ENCODE peak calls at places on chromosomes 7 and 10, in seven cellular contexts. One of them, this sample, is unnamed.

GRCh38 chr7:46226860-46227259 is 305.8 kb upstream of the IGFBP3 start:
- DNase-seq in A549: peak
- DNase-seq in PC-9: peak
- DNase-seq in HL-60: no peak
- DNase-seq in esophagus squamous epithelium: no peak
- DNase-seq in psoas muscle: no peak
- DNase-seq in colonic mucosa: no peak
- DNase-seq in this sample: no peak

GRCh38 chr10:45476559-45476958 is 102.5 kb downstream of the ALOX5 start:
- DNase-seq in A549: no peak
- DNase-seq in colonic mucosa: no peak
- DNase-seq in HL-60: no peak
- DNase-seq in esophagus squamous epithelium: no peak
- DNase-seq in PC-9: no peak
- DNase-seq in psoas muscle: no peak
- DNase-seq in this sample: no peak

GRCh38 chr7:64533756-64534155 is 29.1 kb downstream of the ZNF680 start:
- DNase-seq in psoas muscle: no peak
- DNase-seq in A549: no peak
- DNase-seq in PC-9: no peak
- DNase-seq in HL-60: no peak
- DNase-seq in colonic mucosa: no peak
- DNase-seq in esophagus squamous epithelium: no peak
- DNase-seq in this sample: no peak

GRCh38 chr7:79398145-79398749 is 55.2 kb downstream of the MAGI2 start:
- DNase-seq in esophagus squamous epithelium: no peak
- DNase-seq in psoas muscle: no peak
- DNase-seq in A549: no peak
- DNase-seq in colonic mucosa: no peak
- DNase-seq in HL-60: no peak
- DNase-seq in PC-9: no peak
- DNase-seq in this sample: no peak

GRCh38 chr7:70029993-70030392 is 431.7 kb downstream of the AUTS2 start:
- DNase-seq in HL-60: no peak
- DNase-seq in A549: no peak
- DNase-seq in esophagus squamous epithelium: no peak
- DNase-seq in PC-9: no peak
- DNase-seq in psoas muscle: no peak
- DNase-seq in colonic mucosa: no peak
- DNase-seq in this sample: no peak

GRCh38 chr7:74084722-74085578 is 1.3 kb downstream of the LIMK1 start:
- DNase-seq in HL-60: no peak
- DNase-seq in colonic mucosa: no peak
- DNase-seq in PC-9: peak
- DNase-seq in esophagus squamous epithelium: no peak
- DNase-seq in A549: no peak
- DNase-seq in psoas muscle: peak
- DNase-seq in this sample: peak

GRCh38 chr7:7183061-7183832 is 903 bp downstream of the C1GALT1 start:
- DNase-seq in esophagus squamous epithelium: no peak
- DNase-seq in colonic mucosa: peak
- DNase-seq in A549: peak
- DNase-seq in psoas muscle: no peak
- DNase-seq in PC-9: peak
- DNase-seq in HL-60: no peak
- DNase-seq in this sample: no peak

GRCh38 chr7:44325181-44325671 is at the start of gene CAMK2B:
- DNase-seq in A549: no peak
- DNase-seq in PC-9: no peak
- DNase-seq in esophagus squamous epithelium: no peak
- DNase-seq in HL-60: no peak
- DNase-seq in colonic mucosa: no peak
- DNase-seq in psoas muscle: peak
- DNase-seq in this sample: no peak

GRCh38 chr10:23496727-23497126 is 57.9 kb downstream of the OTUD1 start:
- DNase-seq in esophagus squamous epithelium: no peak
- DNase-seq in HL-60: no peak
- DNase-seq in A549: no peak
- DNase-seq in PC-9: no peak
- DNase-seq in colonic mucosa: no peak
- DNase-seq in psoas muscle: no peak
- DNase-seq in this sample: no peak
- H3K27ac ChIP-seq in esophagus squamous epithelium: peak
- H3K27ac ChIP-seq in HL-60: no peak
- H3K27ac ChIP-seq in A549: no peak
- H3K27ac ChIP-seq in PC-9: no peak
- H3K27ac ChIP-seq in colonic mucosa: no peak
- H3K27ac ChIP-seq in psoas muscle: no peak
- H3K27ac ChIP-seq in this sample: no peak

GRCh38 chr10:122298598-122299301 is 27.7 kb downstream of the BTBD16 start:
- DNase-seq in psoas muscle: peak
- DNase-seq in HL-60: peak
- DNase-seq in colonic mucosa: peak
- DNase-seq in PC-9: peak
- DNase-seq in esophagus squamous epithelium: no peak
- DNase-seq in A549: peak
- DNase-seq in this sample: peak
- H3K27ac ChIP-seq in psoas muscle: no peak
- H3K27ac ChIP-seq in HL-60: no peak
- H3K27ac ChIP-seq in colonic mucosa: no peak
- H3K27ac ChIP-seq in PC-9: no peak
- H3K27ac ChIP-seq in esophagus squamous epithelium: peak
- H3K27ac ChIP-seq in A549: peak
- H3K27ac ChIP-seq in this sample: no peak

GRCh38 chr10:9613338-9613737 is 1404.3 kb upstream of the CELF2 start:
- DNase-seq in PC-9: peak
- DNase-seq in A549: no peak
- DNase-seq in colonic mucosa: no peak
- DNase-seq in HL-60: no peak
- DNase-seq in psoas muscle: no peak
- DNase-seq in esophagus squamous epithelium: no peak
- DNase-seq in this sample: no peak

GRCh38 chr10:9615179-9615578 is 1402.5 kb upstream of the CELF2 start:
- DNase-seq in colonic mucosa: no peak
- DNase-seq in A549: no peak
- DNase-seq in HL-60: no peak
- DNase-seq in psoas muscle: no peak
- DNase-seq in PC-9: no peak
- DNase-seq in esophagus squamous epithelium: no peak
- DNase-seq in this sample: no peak
- H3K27ac ChIP-seq in colonic mucosa: no peak
- H3K27ac ChIP-seq in A549: no peak
- H3K27ac ChIP-seq in HL-60: no peak
- H3K27ac ChIP-seq in psoas muscle: no peak
- H3K27ac ChIP-seq in PC-9: no peak
- H3K27ac ChIP-seq in esophagus squamous epithelium: no peak
- H3K27ac ChIP-seq in this sample: no peak

DNA sequence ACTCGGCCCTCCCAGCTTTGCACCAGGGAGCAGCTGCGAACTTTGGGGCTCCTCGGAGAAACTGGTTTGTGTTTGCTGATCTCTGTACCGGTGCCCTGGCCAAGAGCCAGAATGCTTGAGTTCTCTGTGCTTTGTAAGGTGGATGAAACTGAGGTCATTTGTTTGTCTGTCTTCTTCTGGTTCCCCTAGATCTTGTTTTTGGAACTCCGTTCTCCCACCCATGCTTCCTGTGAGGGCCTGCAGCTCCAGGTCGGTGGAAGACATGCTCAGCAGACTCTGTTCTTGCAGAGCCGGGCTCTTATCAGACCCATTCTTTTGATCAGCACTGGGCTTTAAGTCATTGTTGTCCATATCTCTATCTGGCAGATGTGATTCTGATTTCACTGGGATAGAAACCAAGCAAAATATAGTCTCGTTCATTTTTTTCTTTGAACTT is 31.4 kb downstream of the JCAD start:
- DNase-seq in psoas muscle: no peak
- DNase-seq in A549: no peak
- DNase-seq in esophagus squamous epithelium: no peak
- DNase-seq in PC-9: no peak
- DNase-seq in HL-60: no peak
- DNase-seq in colonic mucosa: no peak
- DNase-seq in this sample: no peak
- H3K27ac ChIP-seq in psoas muscle: no peak
- H3K27ac ChIP-seq in A549: no peak
- H3K27ac ChIP-seq in esophagus squamous epithelium: peak
- H3K27ac ChIP-seq in PC-9: no peak
- H3K27ac ChIP-seq in HL-60: no peak
- H3K27ac ChIP-seq in colonic mucosa: no peak
- H3K27ac ChIP-seq in this sample: peak

GRCh38 chr10:122097935-122098334 is 109.0 kb downstream of the TACC2 start:
- DNase-seq in HL-60: no peak
- DNase-seq in A549: no peak
- DNase-seq in PC-9: no peak
- DNase-seq in psoas muscle: no peak
- DNase-seq in esophagus squamous epithelium: no peak
- DNase-seq in colonic mucosa: no peak
- DNase-seq in this sample: peak
- H3K27ac ChIP-seq in HL-60: no peak
- H3K27ac ChIP-seq in A549: peak
- H3K27ac ChIP-seq in PC-9: no peak
- H3K27ac ChIP-seq in psoas muscle: peak
- H3K27ac ChIP-seq in esophagus squamous epithelium: no peak
- H3K27ac ChIP-seq in colonic mucosa: no peak
- H3K27ac ChIP-seq in this sample: peak

GRCh38 chr10:69056536-69057260 is 31.2 kb upstream of the SRGN start:
- DNase-seq in A549: no peak
- DNase-seq in HL-60: no peak
- DNase-seq in PC-9: no peak
- DNase-seq in esophagus squamous epithelium: no peak
- DNase-seq in psoas muscle: no peak
- DNase-seq in colonic mucosa: no peak
- DNase-seq in this sample: no peak
- H3K27ac ChIP-seq in A549: peak
- H3K27ac ChIP-seq in HL-60: peak
- H3K27ac ChIP-seq in PC-9: no peak
- H3K27ac ChIP-seq in esophagus squamous epithelium: peak
- H3K27ac ChIP-seq in psoas muscle: peak
- H3K27ac ChIP-seq in colonic mucosa: peak
- H3K27ac ChIP-seq in this sample: peak

DNA sequence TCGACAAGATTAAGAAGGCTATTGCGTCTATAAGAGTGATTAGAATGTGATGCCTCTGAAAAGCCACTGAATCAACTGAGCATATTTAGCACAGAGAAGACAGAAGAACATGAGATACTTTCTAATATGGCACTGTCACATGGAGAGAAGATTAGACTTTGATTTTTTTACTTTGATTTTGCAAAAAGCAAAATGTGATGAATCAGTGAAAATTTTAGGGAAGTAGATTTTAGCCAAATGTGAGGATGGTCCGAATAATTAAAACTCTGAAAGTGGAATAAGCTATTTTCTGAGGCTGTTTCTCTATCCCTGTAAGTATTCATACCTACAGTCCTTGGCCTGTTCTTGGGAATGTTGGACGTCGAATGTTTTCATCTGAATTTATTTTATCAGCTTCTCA is 11.8 kb downstream of the MDFIC start:
- DNase-seq in A549: no peak
- DNase-seq in PC-9: no peak
- DNase-seq in HL-60: no peak
- DNase-seq in colonic mucosa: no peak
- DNase-seq in psoas muscle: no peak
- DNase-seq in esophagus squamous epithelium: no peak
- DNase-seq in this sample: no peak
- H3K27ac ChIP-seq in A549: no peak
- H3K27ac ChIP-seq in PC-9: no peak
- H3K27ac ChIP-seq in HL-60: no peak
- H3K27ac ChIP-seq in colonic mucosa: no peak
- H3K27ac ChIP-seq in psoas muscle: no peak
- H3K27ac ChIP-seq in esophagus squamous epithelium: no peak
- H3K27ac ChIP-seq in this sample: no peak

GRCh38 chr10:12337973-12338372 is 11.4 kb upstream of the CAMK1D start:
- DNase-seq in colonic mucosa: no peak
- DNase-seq in psoas muscle: no peak
- DNase-seq in HL-60: no peak
- DNase-seq in esophagus squamous epithelium: no peak
- DNase-seq in PC-9: no peak
- DNase-seq in A549: no peak
- DNase-seq in this sample: no peak
- H3K27ac ChIP-seq in colonic mucosa: no peak
- H3K27ac ChIP-seq in psoas muscle: no peak
- H3K27ac ChIP-seq in HL-60: no peak
- H3K27ac ChIP-seq in esophagus squamous epithelium: no peak
- H3K27ac ChIP-seq in PC-9: no peak
- H3K27ac ChIP-seq in A549: peak
- H3K27ac ChIP-seq in this sample: no peak

This sample was measured in gastrocnemius medialis.